ENCODE peak calls at places on chromosomes 4 and X, in five cellular contexts. V, E, Q, A and C are unnamed samples.

GRCh38 chr4:111108138-111108537 is 485.3 kb upstream of the PITX2 start:
- DNase-seq in V (no peak), E (no peak), Q (no peak), A (no peak), C (no peak)

GRCh38 chr4:54433686-54434085 is 204.6 kb downstream of the PDGFRA start:
- DNase-seq in V (peak; percentile 37), E (no peak), Q (no peak), A (no peak), C (peak; percentile 3)

GRCh38 chrX:65999563-66000148 is 40.2 kb downstream of the VSIG4 start:
- DNase-seq in V (no peak), E (no peak), Q (no peak), A (no peak), C (no peak)

GRCh38 chr4:163482197-163482596 is 8.6 kb upstream of the TKTL2 start:
- DNase-seq in V (no peak), E (no peak), Q (no peak), A (no peak), C (no peak)

GRCh38 chr4:80062527-80062926 is 10.5 kb downstream of the ANTXR2 start:
- DNase-seq in V (no peak), E (no peak), Q (no peak), A (no peak), C (no peak)

GRCh38 chr4:152363086-152363485 is 172.8 kb downstream of the FBXW7 start:
- DNase-seq in V (peak; percentile 66), E (no peak), Q (no peak), A (no peak), C (peak; percentile 70)

GRCh38 chrX:115892056-115892708 is 278.4 kb upstream of the AGTR2 start:
- DNase-seq in V (no peak), E (no peak), Q (no peak), A (no peak), C (no peak)

GRCh38 chrX:29419774-29420553 is 795.4 kb upstream of the MAGEB2 start:
- DNase-seq in V (peak; percentile 69), E (no peak), Q (no peak), A (no peak), C (no peak)

GRCh38 chrX:152926279-152926678 is 28.4 kb downstream of the ZNF185 start:
- DNase-seq in V (peak; percentile 70), E (no peak), Q (no peak), A (no peak), C (peak; percentile 56)

GRCh38 chr4:8419222-8420041 is 21.1 kb downstream of the ACOX3 start:
- DNase-seq in V (peak; percentile 57), E (no peak), Q (no peak), A (no peak), C (peak; percentile 54)

GRCh38 chr4:116952530-116953108 is 132.8 kb downstream of the TRAM1L1 start:
- DNase-seq in V (no peak), E (no peak), Q (no peak), A (no peak), C (no peak)

GRCh38 chrX:67612231-67612630 is 68.4 kb downstream of the AR start:
- DNase-seq in V (peak; percentile 32), E (no peak), Q (no peak), A (no peak), C (peak; percentile 31)

GRCh38 chr4:166277406-166277805 is 404.4 kb downstream of the TLL1 start:
- DNase-seq in V (no peak), E (no peak), Q (no peak), A (no peak), C (peak; percentile 51)

GRCh38 chrX:95058815-95059214 is 1384.8 kb downstream of the FAM133A start:
- DNase-seq in V (peak; percentile 58), E (no peak), Q (no peak), A (no peak), C (peak; percentile 83)

GRCh38 chrX:43741843-43742573 is 85.9 kb downstream of the MAOA start:
- DNase-seq in V (no peak), E (no peak), Q (no peak), A (no peak), C (no peak)